ENCODE peak calls at places on chromosomes 7 and 10, in five cellular contexts. O is Calu3; W is stimulated activated CD4-positive, alpha-beta T cell treated with anti-CD3 and anti-CD28 coated beads, Interleukin-1b, Interleukin-23, amount 100 ng/mL, for 48 hours; C is NCI-H446; S is HCEC 1CT. K is an unnamed sample.
A peak's percentile ranks its signal among the peaks of the same experiment; 100 is the strongest.

GRCh38 chr10:97701438-97702064 is 12.0 kb upstream of the MARVELD1 start:
- DNase-seq in O (peak; percentile 58), W (peak; percentile 45), S (peak; percentile 75), C (peak; percentile 65), K (peak; percentile 62)

GRCh38 chr10:49187044-49187484 is 1.1 kb downstream of the TMEM273 start:
- DNase-seq in W (no peak), O (no peak), C (no peak), S (no peak), K (no peak)

GRCh38 chr7:22561895-22562593 is 62.1 kb upstream of the STEAP1B start:
- DNase-seq in O (peak; percentile 56), C (no peak), S (peak; percentile 24), W (no peak), K (peak; percentile 43)

GRCh38 chr10:79335470-79336235 is 11.6 kb upstream of the PPIF start:
- DNase-seq in C (no peak), O (no peak), S (no peak), W (no peak), K (no peak)

GRCh38 chr10:89119651-89120050 is 87.5 kb downstream of the CH25H start:
- DNase-seq in S (no peak), C (no peak), W (no peak), O (no peak), K (no peak)

GRCh38 chr7:72539702-72540101 is 127.6 kb upstream of the CALN1 start:
- DNase-seq in S (no peak), C (no peak), W (no peak), O (no peak), K (no peak)

GRCh38 chr10:75469018-75469616 is 37.7 kb downstream of the LRMDA start:
- DNase-seq in O (peak; percentile 4), C (no peak), S (peak; percentile 79), W (no peak), K (no peak)

GRCh38 chr10:78838141-78838540 is 230.6 kb upstream of the ZMIZ1 start:
- DNase-seq in W (no peak), O (no peak), S (no peak), C (peak; percentile 9), K (no peak)

GRCh38 chr10:96511044-96511945 is 2.4 kb downstream of the TLL2 start:
- DNase-seq in C (no peak), O (peak; percentile 41), W (no peak), S (peak; percentile 14), K (peak; percentile 40)

GRCh38 chr10:48710647-48711046 is 26.0 kb downstream of the WDFY4 start:
- DNase-seq in C (no peak), W (no peak), O (no peak), S (no peak), K (no peak)

GRCh38 chr10:121702351-121703320 is 104.4 kb upstream of the FGFR2 start:
- DNase-seq in W (no peak), O (no peak), S (peak; percentile 84), C (no peak), K (no peak)

GRCh38 chr7:29228289-29229011 is 33.9 kb downstream of the CHN2 start:
- DNase-seq in C (no peak), S (no peak), W (no peak), O (peak; percentile 15), K (no peak)

GRCh38 chr7:3722396-3722846 is 421.4 kb downstream of the SDK1 start:
- DNase-seq in C (no peak), S (no peak), O (no peak), W (peak; percentile 10), K (peak; percentile 12)

GRCh38 chr10:117139581-117140524 is 1.8 kb upstream of the VAX1 start:
- DNase-seq in O (no peak), C (no peak), W (no peak), S (no peak), K (no peak)

K was measured in activated CD4-positive, alpha-beta memory T cell treated with anti-CD3 and anti-CD28 coated beads for 36 hours.